ENCODE peak calls at places on chromosomes 5 and 9, in seven cellular contexts. F, Y, S, W, Q, J and K are unnamed samples.

GRCh38 chr5:3022665-3023064 is 271.2 kb upstream of the IRX2 start:
- DNase-seq in J (no peak), F (no peak), Y (no peak), W (no peak), Q (no peak), S (no peak), K (no peak)

GRCh38 chr5:1005904-1006655 is 2.5 kb upstream of the NKD2 start:
- DNase-seq in F (no peak), S (no peak), J (no peak), Q (peak; percentile 3), W (no peak), Y (no peak), K (peak; percentile 26)

GRCh38 chr5:180486636-180487149 is 7.5 kb upstream of the CNOT6 start:
- DNase-seq in J (no peak), Y (no peak), Q (no peak), F (no peak), S (no peak), W (no peak), K (no peak)

GRCh38 chr5:43702815-43703214 is 99.8 kb downstream of the NNT start:
- DNase-seq in Y (no peak), J (peak; percentile 63), F (no peak), S (peak; percentile 71), W (peak; percentile 29), Q (no peak), K (no peak)

GRCh38 chr9:96859461-96860198 is 5.3 kb upstream of the ZNF782 start:
- DNase-seq in J (peak; percentile 84), S (peak; percentile 31), Y (peak; percentile 93), Q (no peak), F (no peak), W (peak; percentile 47), K (no peak)

GRCh38 chr5:37875051-37875787 is 35.4 kb upstream of the GDNF start:
- DNase-seq in W (no peak), Q (no peak), J (no peak), S (peak; percentile 41), F (no peak), Y (peak; percentile 45), K (no peak)

GRCh38 chr5:124808842-124809268 is 62.4 kb upstream of the ZNF608 start:
- DNase-seq in Q (no peak), W (no peak), S (no peak), J (no peak), Y (no peak), F (no peak), K (no peak)

GRCh38 chr5:133454442-133454841 is 157.9 kb downstream of the FSTL4 start:
- DNase-seq in W (no peak), Q (no peak), Y (no peak), J (no peak), F (no peak), S (no peak), K (no peak)

GRCh38 chr9:31500422-31500821 is 884.0 kb upstream of the ACO1 start:
- DNase-seq in W (no peak), Y (no peak), S (no peak), Q (no peak), J (no peak), F (no peak), K (no peak)

GRCh38 chr5:172875372-172876279 is 41.6 kb downstream of the ERGIC1 start:
- DNase-seq in F (no peak), Q (no peak), S (no peak), Y (no peak), W (peak; percentile 51), J (no peak), K (no peak)

GRCh38 chr5:172874647-172875371 is 40.8 kb downstream of the ERGIC1 start:
- DNase-seq in W (no peak), Y (no peak), F (no peak), S (no peak), Q (no peak), J (no peak), K (no peak)

GRCh38 chr5:172879434-172879828 is 45.4 kb downstream of the ERGIC1 start:
- DNase-seq in Y (no peak), W (no peak), F (no peak), S (no peak), Q (no peak), J (no peak), K (no peak)

GRCh38 chr5:172878585-172879433 is 44.8 kb downstream of the ERGIC1 start:
- DNase-seq in S (no peak), Y (no peak), J (no peak), W (no peak), F (no peak), Q (no peak), K (no peak)

GRCh38 chr5:172877496-172878260 is 43.6 kb downstream of the ERGIC1 start:
- DNase-seq in J (no peak), F (no peak), S (no peak), Y (no peak), Q (no peak), W (no peak), K (no peak)
- H3K27ac ChIP-seq in J (no peak overlapping the region), F (no peak overlapping the region), S (peak overlapping the region; percentile 39), Y (peak overlapping the region; percentile 31), Q (peak overlapping the region; percentile 80), W (no peak overlapping the region), K (peak overlapping the region; percentile 65)

GRCh38 chr9:5896863-5897262 is 6.2 kb downstream of the MLANA start:
- DNase-seq in S (no peak), Y (no peak), W (no peak), F (no peak), Q (no peak), J (no peak), K (no peak)
- H3K27ac ChIP-seq in S (no peak overlapping the region), Y (no peak overlapping the region), W (no peak overlapping the region), F (no peak overlapping the region), Q (no peak overlapping the region), J (no peak overlapping the region), K (no peak overlapping the region)

DNA sequence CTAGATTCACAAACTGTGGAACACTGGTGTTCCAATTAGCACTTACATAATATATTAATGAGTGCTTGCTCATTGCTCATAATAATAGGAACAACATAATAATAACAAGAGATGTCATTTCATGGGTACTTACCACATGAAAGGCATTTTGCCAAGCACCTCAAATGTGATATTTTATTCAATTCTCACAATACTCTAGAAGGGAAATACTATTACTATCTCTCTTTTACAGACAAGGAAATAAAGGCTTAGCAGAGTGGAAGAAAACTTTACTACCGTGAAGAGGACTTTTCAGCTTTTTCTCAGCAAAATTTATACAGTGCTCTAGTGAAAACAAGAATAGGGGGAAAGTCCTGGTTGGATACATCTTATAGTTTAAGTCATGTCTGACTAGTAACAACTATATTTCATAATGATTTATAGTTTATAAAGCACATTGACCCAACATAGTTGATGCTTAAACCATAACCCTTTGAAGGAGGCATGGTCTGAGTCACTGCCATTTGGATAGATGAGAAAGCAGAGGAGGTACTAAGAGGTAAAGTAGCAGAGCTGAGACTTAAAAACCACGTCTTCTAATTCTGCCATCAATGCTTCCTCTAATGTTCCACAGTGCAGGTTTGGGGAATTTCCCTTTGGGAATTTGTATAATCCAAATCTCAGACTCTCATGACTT is 124.7 kb downstream of the CEP120 start:
- DNase-seq in F (no peak), W (no peak), J (no peak), S (no peak), Y (no peak), Q (no peak), K (no peak)
- H3K27ac ChIP-seq in F (no peak overlapping the region), W (no peak overlapping the region), J (no peak overlapping the region), S (no peak overlapping the region), Y (no peak overlapping the region), Q (no peak overlapping the region), K (no peak overlapping the region)

GRCh38 chr5:126521130-126521529 is 73.9 kb downstream of the ALDH7A1 start:
- DNase-seq in W (no peak), J (peak; percentile 36), S (no peak), Y (no peak), Q (no peak), F (no peak), K (no peak)

GRCh38 chr5:126516852-126517251 is 78.2 kb downstream of the ALDH7A1 start:
- DNase-seq in F (no peak), W (no peak), S (no peak), Q (no peak), Y (no peak), J (no peak), K (no peak)

GRCh38 chr5:126516133-126516532 is 78.9 kb downstream of the ALDH7A1 start:
- DNase-seq in F (no peak), S (peak; percentile 30), W (peak; percentile 66), Q (no peak), Y (peak; percentile 38), J (peak; percentile 90), K (no peak)

GRCh38 chr5:126520593-126520953 is 74.4 kb downstream of the ALDH7A1 start:
- DNase-seq in F (no peak), J (no peak), Y (no peak), S (no peak), Q (no peak), W (no peak), K (no peak)

DNA sequence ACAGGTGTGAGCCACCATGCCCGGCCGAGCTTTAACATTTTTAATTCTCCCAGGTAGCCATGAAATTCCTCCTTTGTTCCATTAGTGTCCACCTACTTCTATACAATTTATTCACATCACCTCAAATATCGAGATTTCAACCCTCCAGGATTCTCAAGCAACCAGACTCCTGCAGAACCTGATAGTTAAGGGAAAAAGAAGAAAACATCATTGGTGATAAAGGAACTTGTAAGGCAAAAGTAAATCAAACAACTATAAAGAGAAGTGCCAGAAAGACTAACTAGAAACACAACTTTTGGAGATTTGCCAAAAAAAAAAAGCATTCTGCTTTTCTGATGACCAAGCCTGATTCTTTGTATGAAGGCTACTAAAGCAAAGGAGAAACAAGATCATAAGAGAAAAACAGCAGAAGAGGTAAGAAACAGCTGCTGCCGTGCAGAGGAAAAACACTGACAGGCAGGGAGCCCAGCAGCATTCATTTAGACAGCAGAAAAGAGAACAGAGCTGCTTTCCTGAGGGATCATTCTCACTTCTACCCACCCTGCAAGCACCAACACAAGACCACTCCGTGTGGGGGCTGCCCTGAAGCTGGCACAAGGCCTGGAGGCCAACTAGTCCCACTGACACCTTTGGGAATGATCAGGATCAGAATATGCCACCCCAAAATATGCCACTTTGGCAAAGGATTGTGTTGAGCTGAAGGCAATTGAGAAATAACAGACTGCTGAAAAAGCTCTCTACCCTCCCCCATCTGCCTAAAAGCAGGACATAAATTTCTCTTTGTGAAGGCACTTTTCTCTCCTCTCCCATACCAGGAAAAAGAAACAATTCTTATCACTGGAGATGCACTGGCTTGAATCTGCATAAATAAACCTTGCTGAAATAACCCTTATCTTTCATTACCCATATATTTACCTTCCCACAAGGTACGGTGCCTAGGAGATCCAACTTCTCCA is 75.1 kb downstream of the ALDH7A1 start:
- DNase-seq in Q (no peak), W (peak; percentile 28), J (peak; percentile 70), Y (no peak), S (peak; percentile 56), F (no peak), K (no peak)
- H3K27ac ChIP-seq in Q (peak overlapping the region; percentile 79), W (peak overlapping the region; percentile 25), J (peak overlapping the region; percentile 19), Y (no peak overlapping the region), S (peak overlapping the region; percentile 31), F (no peak overlapping the region), K (peak overlapping the region; percentile 90)

DNA sequence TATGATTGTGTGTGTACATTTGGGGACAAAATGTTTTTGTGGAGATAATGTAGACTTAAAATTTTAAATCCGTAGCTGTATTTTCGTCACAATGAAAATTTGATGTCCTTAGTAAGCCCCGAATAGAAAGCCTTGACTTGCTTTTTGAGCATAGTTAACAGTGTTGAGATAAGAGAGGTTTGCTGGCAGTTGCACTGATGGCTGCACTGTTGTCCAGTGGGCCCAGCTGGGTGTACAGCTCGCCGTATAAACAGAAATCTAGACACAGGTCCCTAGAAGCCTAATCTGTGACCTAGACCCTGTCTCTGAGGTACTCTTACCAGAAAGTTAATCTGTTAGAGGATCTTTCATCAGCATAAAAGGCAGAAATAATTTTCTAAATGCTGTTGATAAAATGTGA is 271.3 kb upstream of the DMRT1 start:
- DNase-seq in Q (no peak), J (no peak), S (no peak), F (no peak), W (no peak), Y (no peak), K (no peak)
- H3K27ac ChIP-seq in Q (peak overlapping the region; percentile 51), J (no peak overlapping the region), S (peak overlapping the region; percentile 72), F (no peak overlapping the region), W (no peak overlapping the region), Y (no peak overlapping the region), K (peak overlapping the region; percentile 59)